ENCODE peak calls at places on chromosomes 7 and 10, in ten cellular contexts. X is stomach, O is neuronal stem cell, G is activated T-cell treated with anti-CD3 and anti-CD28 coated beads for 24 hours, Z is neural crest cell, S is astrocyte of the spinal cord, E is KBM-7, M is MCF 10A, F is hypothalamus, L is heart left ventricle. D is an unnamed sample.

GRCh38 chr7:14407246-14408015 is 418.0 kb upstream of the ETV1 start:
- DNase-seq in X (no peak), O (no peak), G (no peak), Z (no peak), S (no peak), E (no peak), M (no peak), F (no peak), L (no peak), D (no peak)

GRCh38 chr10:91635401-91636400 is 2.8 kb upstream of the PPP1R3C start:
- DNase-seq in X (peak), O (peak), G (peak), Z (peak), S (peak), E (peak), M (peak), F (no peak), L (peak), D (peak)

GRCh38 chr10:121900443-121901174 is 27.2 kb downstream of the ATE1 start:
- DNase-seq in X (no peak), O (peak), G (no peak), Z (peak), S (peak), E (peak), M (peak), F (no peak), L (no peak), D (no peak)

GRCh38 chr7:23470290-23471089 is at the start of gene IGF2BP3:
- DNase-seq in X (no peak), O (peak), G (no peak), Z (peak), S (peak), E (peak), M (peak), F (no peak), L (no peak), D (peak)

GRCh38 chr10:78802866-78803265 is 265.9 kb upstream of the ZMIZ1 start:
- DNase-seq in X (no peak), O (no peak), G (no peak), Z (no peak), S (peak), E (no peak), M (no peak), F (no peak), L (peak), D (peak)

GRCh38 chr10:118792501-118792900 is 37.7 kb upstream of the CACUL1 start:
- DNase-seq in X (no peak), O (no peak), G (no peak), Z (no peak), S (peak), E (peak), M (peak), F (no peak), L (peak), D (no peak)

GRCh38 chr7:90828601-90829000 is 232.5 kb downstream of the CDK14 start:
- DNase-seq in X (no peak), O (no peak), G (no peak), Z (no peak), S (no peak), E (no peak), M (no peak), F (no peak), L (no peak), D (no peak)

GRCh38 chr7:111090834-111091233 is at the start of gene LRRN3:
- DNase-seq in X (no peak), O (no peak), G (peak), Z (peak), S (peak), E (no peak), M (no peak), F (no peak), L (peak), D (no peak)

GRCh38 chr10:77582710-77583115 is 54.9 kb downstream of the KCNMA1 start:
- DNase-seq in X (peak), O (no peak), G (no peak), Z (no peak), S (peak), E (no peak), M (peak), F (no peak), L (no peak), D (peak)

GRCh38 chr7:135981958-135982646 is 4.9 kb upstream of the MTPN start:
- DNase-seq in X (no peak), O (no peak), G (no peak), Z (no peak), S (no peak), E (no peak), M (no peak), F (no peak), L (no peak), D (no peak)

GRCh38 chr10:127553431-127553830 is 4.3 kb downstream of the NPS start:
- DNase-seq in X (no peak), O (no peak), G (no peak), Z (no peak), S (no peak), E (no peak), M (no peak), F (no peak), L (no peak), D (no peak)

GRCh38 chr7:716212-716611 is 10.3 kb upstream of the DNAAF5 start:
- DNase-seq in X (no peak), O (no peak), G (no peak), Z (no peak), S (no peak), E (no peak), M (no peak), F (no peak), L (no peak), D (no peak)

GRCh38 chr7:47518827-47519226 is 63.1 kb downstream of the TNS3 start:
- DNase-seq in X (no peak), O (no peak), G (no peak), Z (no peak), S (peak), E (no peak), M (no peak), F (no peak), L (peak), D (no peak)

GRCh38 chr10:46787321-46787615 is 124.0 kb upstream of the PTPN20 start:
- DNase-seq in X (no peak), O (no peak), G (no peak), Z (no peak), S (peak), E (peak), M (peak), F (no peak), L (no peak), D (no peak)

GRCh38 chr7:134778941-134779740 is at the start of gene CALD1:
- DNase-seq in X (peak), O (peak), G (no peak), Z (peak), S (peak), E (no peak), M (peak), F (no peak), L (peak), D (peak)

GRCh38 chr10:9188022-9188810 is 1133.7 kb downstream of the GATA3 start:
- DNase-seq in X (no peak), O (no peak), G (no peak), Z (no peak), S (no peak), E (no peak), M (no peak), F (no peak), L (no peak), D (peak)

GRCh38 chr7:117459735-117460134 is 20.1 kb upstream of the CFTR start:
- DNase-seq in X (no peak), O (no peak), G (no peak), Z (no peak), S (no peak), E (no peak), M (no peak), F (no peak), L (no peak), D (no peak)

GRCh38 chr10:100683004-100683403 is 62.4 kb upstream of the PAX2 start:
- DNase-seq in X (no peak), O (no peak), G (no peak), Z (no peak), S (no peak), E (no peak), M (no peak), F (no peak), L (no peak), D (no peak)

GRCh38 chr7:11376549-11376948 is 402.9 kb downstream of the PHF14 start:
- DNase-seq in X (no peak), O (no peak), G (no peak), Z (no peak), S (no peak), E (no peak), M (no peak), F (no peak), L (no peak), D (no peak)